ENCODE peak calls at places on chromosome 14, in nine cellular contexts. W is adipocyte, B is endodermal cell, U is trophoblast cell, F is endothelial cell of umbilical vein, I is PC-3, M is GM23248, N is H9, R is mesendoderm. G is an unnamed sample.

GRCh38 chr14:100155049-100155621 is 4.3 kb downstream of the DEGS2 start:
- DNase-seq in M (peak), I (peak), U (peak), F (peak), B (peak), W (peak), N (peak), R (peak), G (peak)

GRCh38 chr14:86826641-86827040 is 1166.3 kb downstream of the GALC start:
- DNase-seq in F (no peak), B (no peak), U (no peak), N (no peak), M (no peak), W (peak), R (no peak), I (no peak), G (no peak)

GRCh38 chr14:75979641-75980422 is 2.0 kb downstream of the TGFB3 start:
- DNase-seq in U (no peak), I (no peak), W (no peak), N (no peak), R (no peak), M (peak), F (no peak), B (no peak), G (no peak)

GRCh38 chr14:77752799-77753516 is 8.0 kb downstream of the SNW1 start:
- DNase-seq in B (no peak), U (no peak), I (no peak), F (no peak), R (no peak), W (no peak), M (no peak), N (no peak), G (no peak)

GRCh38 chr14:38143170-38143569 is 64.5 kb upstream of the SSTR1 start:
- DNase-seq in R (no peak), W (peak), M (peak), U (no peak), I (no peak), B (no peak), F (no peak), N (no peak), G (no peak)

GRCh38 chr14:23562822-23563472 is 4.6 kb downstream of the AP1G2 start:
- DNase-seq in U (no peak), N (peak), I (peak), B (peak), F (peak), R (peak), M (peak), W (peak), G (peak)

GRCh38 chr14:24146622-24146977 is 190 bp upstream of the PSME2 start:
- DNase-seq in W (peak), N (peak), M (peak), F (peak), I (peak), R (peak), B (peak), U (peak), G (peak)

GRCh38 chr14:95364481-95365209 is 44.9 kb upstream of the CLMN start:
- DNase-seq in W (no peak), N (no peak), U (no peak), B (peak), M (no peak), R (no peak), I (no peak), F (no peak), G (no peak)

GRCh38 chr14:68795602-68796417 is 2.9 kb upstream of the ZFP36L1 start:
- DNase-seq in M (peak), B (peak), W (peak), R (peak), U (peak), F (peak), N (peak), I (peak), G (peak)

GRCh38 chr14:37550511-37550910 is 44.5 kb downstream of the FOXA1 start:
- DNase-seq in B (no peak), M (peak), F (no peak), N (no peak), R (no peak), I (peak), U (no peak), W (peak), G (no peak)

GRCh38 chr14:87944987-87945604 is 47.9 kb downstream of the GALC start:
- DNase-seq in W (peak), M (peak), R (peak), I (peak), B (no peak), N (no peak), U (no peak), F (peak), G (peak)

DNA sequence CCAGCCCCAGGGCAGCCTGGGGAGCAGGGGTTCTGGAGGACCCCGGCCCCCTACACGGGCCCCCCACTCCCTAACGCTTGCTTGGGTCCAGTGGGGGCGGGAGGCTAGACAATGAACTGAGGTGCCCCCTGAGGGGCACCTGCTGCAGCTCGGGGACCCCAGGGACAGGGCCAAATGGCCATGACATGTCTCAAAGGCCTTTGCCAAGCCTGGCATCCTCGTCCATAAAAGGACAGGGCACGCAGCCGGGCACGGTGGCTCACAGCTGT is 11.7 kb upstream of the C14orf180 start:
- DNase-seq in I (no peak), F (no peak), B (no peak), M (no peak), N (no peak), W (no peak), R (no peak), U (no peak), G (no peak)
- H3K9ac ChIP-seq in I (no peak), F (no peak), B (no peak), M (no peak), N (no peak), W (no peak), R (no peak), U (no peak), G (no peak)

DNA sequence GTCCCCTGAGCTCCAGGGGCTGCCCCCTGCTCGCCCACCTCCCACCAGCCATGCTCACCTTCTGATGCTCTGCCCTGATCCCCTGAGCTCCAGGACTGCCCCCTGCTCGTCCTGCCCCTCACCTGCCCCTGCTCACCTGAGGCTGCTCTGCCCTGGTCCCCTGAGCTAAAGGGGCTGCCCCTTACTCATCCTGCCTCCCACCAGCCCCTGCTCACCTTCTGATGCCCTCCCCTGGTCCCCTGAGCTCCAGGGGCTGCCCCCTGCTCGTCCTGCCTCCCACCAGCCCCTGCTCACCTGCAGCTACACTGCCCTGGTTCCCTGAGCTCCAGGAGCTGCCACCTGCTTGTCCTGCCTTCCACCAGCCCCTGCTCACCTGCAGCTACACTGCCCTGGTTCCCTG is 247.2 kb downstream of the TMEM121 start:
- DNase-seq in F (no peak), U (no peak), I (no peak), R (no peak), N (no peak), B (no peak), M (no peak), W (no peak), G (no peak)
- H3K9ac ChIP-seq in F (no peak), U (no peak), I (no peak), R (no peak), N (no peak), B (no peak), M (no peak), W (no peak), G (no peak)

DNA sequence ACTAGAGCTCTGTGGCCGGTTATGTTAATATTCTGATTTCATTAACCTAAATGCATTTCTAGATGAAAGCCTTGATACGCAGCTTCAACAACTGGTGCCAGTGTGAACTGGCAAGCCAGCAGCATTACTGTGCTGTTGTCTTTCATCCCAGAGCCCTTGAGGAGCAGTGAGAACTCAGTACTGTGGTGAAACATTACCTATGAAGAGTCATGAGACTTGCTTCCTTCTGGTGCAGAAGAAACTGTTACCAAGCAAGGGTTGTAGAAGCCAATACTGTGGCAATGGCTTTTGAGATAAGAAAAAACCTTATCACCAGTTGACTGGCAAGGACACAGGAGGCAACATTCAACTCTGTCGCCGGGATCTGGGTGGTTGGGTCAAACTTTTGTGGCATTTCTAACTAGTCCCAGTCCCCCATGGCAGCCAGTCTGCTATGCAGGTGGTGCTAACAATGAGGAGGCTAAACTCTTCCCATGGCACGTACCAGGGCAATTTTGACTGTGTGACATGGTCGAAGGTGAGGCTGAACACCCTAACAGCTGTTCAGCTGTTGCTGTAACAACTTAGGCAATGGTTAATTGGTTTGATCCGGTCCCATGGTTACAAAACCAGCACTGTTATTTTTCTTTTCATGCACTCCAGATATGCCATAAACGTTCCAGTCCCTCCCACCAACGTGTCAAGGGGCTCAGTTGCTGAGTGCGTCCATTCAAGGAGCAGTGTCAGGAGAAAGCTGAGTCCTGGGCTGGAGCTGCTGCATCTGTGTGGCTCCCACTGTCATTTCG is 12.6 kb upstream of the LGALS3 start:
- DNase-seq in N (no peak), B (no peak), F (no peak), I (no peak), W (no peak), U (no peak), R (no peak), M (no peak), G (no peak)
- H3K9ac ChIP-seq in N (no peak), B (no peak), F (no peak), I (no peak), W (no peak), U (no peak), R (no peak), M (no peak), G (no peak)

GRCh38 chr14:65485516-65485915 is 73.0 kb downstream of the FUT8 start:
- DNase-seq in B (peak), I (no peak), F (peak), N (no peak), W (no peak), R (peak), M (no peak), U (no peak), G (no peak)

GRCh38 chr14:65482769-65483438 is 70.4 kb downstream of the FUT8 start:
- DNase-seq in B (no peak), R (no peak), F (no peak), I (no peak), N (no peak), W (no peak), U (no peak), M (peak), G (no peak)

GRCh38 chr14:65479386-65479785 is 66.9 kb downstream of the FUT8 start:
- DNase-seq in M (no peak), R (no peak), F (no peak), B (no peak), I (no peak), U (no peak), W (no peak), N (no peak), G (no peak)

GRCh38 chr14:65486856-65487255 is 74.3 kb downstream of the FUT8 start:
- DNase-seq in N (no peak), B (no peak), W (peak), U (no peak), R (peak), F (no peak), I (no peak), M (no peak), G (no peak)

DNA sequence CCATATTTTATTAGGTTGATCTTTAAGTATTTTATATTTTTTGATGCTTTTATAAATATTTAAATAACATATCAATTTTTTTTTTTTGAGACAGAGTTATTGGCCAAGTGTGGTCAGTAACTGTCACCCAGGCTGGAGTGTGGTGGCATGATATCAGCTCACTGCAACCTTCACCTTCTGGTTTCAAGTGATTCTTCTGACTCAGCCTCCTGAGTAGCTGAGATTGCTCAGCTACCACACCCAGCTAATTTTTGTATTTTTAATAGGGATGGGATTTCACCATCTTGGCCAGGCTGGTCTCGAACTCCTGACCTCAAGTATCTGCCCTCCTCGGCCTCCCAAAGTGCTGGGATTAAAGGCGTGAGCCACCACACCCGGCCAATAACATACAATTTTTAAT is 71.1 kb downstream of the FUT8 start:
- DNase-seq in I (peak), B (no peak), N (no peak), F (no peak), M (peak), W (no peak), R (no peak), U (no peak), G (no peak)
- H3K9ac ChIP-seq in I (no peak), B (no peak), N (no peak), F (no peak), M (no peak), W (no peak), R (no peak), U (no peak), G (no peak)

GRCh38 chr14:59482120-59482434 is 2.1 kb downstream of the L3HYPDH start:
- DNase-seq in W (no peak), R (no peak), N (no peak), B (no peak), I (no peak), U (no peak), M (no peak), F (no peak), G (no peak)
- H3K9ac ChIP-seq in W (peak), R (peak), N (no peak), B (no peak), I (peak), U (no peak), M (peak), F (peak), G (peak)

GRCh38 chr14:49692191-49692757 is 646 bp upstream of the KLHDC1 start:
- DNase-seq in F (no peak), N (no peak), U (no peak), R (no peak), W (no peak), M (peak), B (no peak), I (no peak), G (no peak)
- H3K9ac ChIP-seq in F (peak), N (no peak), U (no peak), R (peak), W (peak), M (peak), B (peak), I (peak), G (peak)

G was measured in Karpas-422.